ENCODE peak calls at places on chromosome 18, in seven cellular contexts. I, Z, A, F, E, Q and S are unnamed samples.

GRCh38 chr18:57436193-57436964 is 1.2 kb downstream of the ONECUT2 start:
- DNase-seq in Z (no peak), I (no peak), Q (no peak), F (no peak), E (no peak), A (no peak), S (peak)

GRCh38 chr18:23166863-23167531 is 31.7 kb downstream of the CABLES1 start:
- DNase-seq in Z (no peak), E (no peak), F (no peak), A (no peak), I (peak), Q (no peak), S (no peak)

GRCh38 chr18:78630981-78631510 is 348.6 kb upstream of the SALL3 start:
- DNase-seq in Q (no peak), Z (no peak), A (no peak), F (no peak), E (no peak), I (no peak), S (no peak)

GRCh38 chr18:31606265-31606664 is 14.6 kb downstream of the TTR start:
- DNase-seq in E (no peak), Z (no peak), F (no peak), A (no peak), Q (no peak), I (no peak), S (no peak)

GRCh38 chr18:41146301-41146700 is 808.7 kb upstream of the PIK3C3 start:
- DNase-seq in A (no peak), Z (no peak), E (no peak), F (no peak), Q (no peak), I (no peak), S (no peak)

GRCh38 chr18:62644773-62645172 is 70.6 kb upstream of the PHLPP1 start:
- DNase-seq in F (no peak), I (no peak), E (no peak), A (no peak), Z (no peak), Q (no peak), S (no peak)

GRCh38 chr18:37447959-37448916 is 117.4 kb downstream of the CELF4 start:
- DNase-seq in A (no peak), F (no peak), Q (no peak), Z (no peak), E (no peak), I (no peak), S (no peak)

GRCh38 chr18:44943201-44943881 is 262.7 kb downstream of the SETBP1 start:
- DNase-seq in Q (no peak), E (peak), I (no peak), F (no peak), Z (no peak), A (no peak), S (no peak)

GRCh38 chr18:78979058-78979680 is 449 bp upstream of the SALL3 start:
- DNase-seq in A (no peak), I (no peak), F (no peak), Z (no peak), Q (no peak), E (no peak), S (no peak)

GRCh38 chr18:46591821-46592391 is 65.1 kb downstream of the LOXHD1 start:
- DNase-seq in F (no peak), E (no peak), A (no peak), Q (no peak), I (no peak), Z (no peak), S (no peak)

GRCh38 chr18:23135679-23136325 is 517 bp downstream of the CABLES1 start:
- DNase-seq in E (no peak), A (peak), F (peak), Z (no peak), I (no peak), Q (no peak), S (peak)

DNA sequence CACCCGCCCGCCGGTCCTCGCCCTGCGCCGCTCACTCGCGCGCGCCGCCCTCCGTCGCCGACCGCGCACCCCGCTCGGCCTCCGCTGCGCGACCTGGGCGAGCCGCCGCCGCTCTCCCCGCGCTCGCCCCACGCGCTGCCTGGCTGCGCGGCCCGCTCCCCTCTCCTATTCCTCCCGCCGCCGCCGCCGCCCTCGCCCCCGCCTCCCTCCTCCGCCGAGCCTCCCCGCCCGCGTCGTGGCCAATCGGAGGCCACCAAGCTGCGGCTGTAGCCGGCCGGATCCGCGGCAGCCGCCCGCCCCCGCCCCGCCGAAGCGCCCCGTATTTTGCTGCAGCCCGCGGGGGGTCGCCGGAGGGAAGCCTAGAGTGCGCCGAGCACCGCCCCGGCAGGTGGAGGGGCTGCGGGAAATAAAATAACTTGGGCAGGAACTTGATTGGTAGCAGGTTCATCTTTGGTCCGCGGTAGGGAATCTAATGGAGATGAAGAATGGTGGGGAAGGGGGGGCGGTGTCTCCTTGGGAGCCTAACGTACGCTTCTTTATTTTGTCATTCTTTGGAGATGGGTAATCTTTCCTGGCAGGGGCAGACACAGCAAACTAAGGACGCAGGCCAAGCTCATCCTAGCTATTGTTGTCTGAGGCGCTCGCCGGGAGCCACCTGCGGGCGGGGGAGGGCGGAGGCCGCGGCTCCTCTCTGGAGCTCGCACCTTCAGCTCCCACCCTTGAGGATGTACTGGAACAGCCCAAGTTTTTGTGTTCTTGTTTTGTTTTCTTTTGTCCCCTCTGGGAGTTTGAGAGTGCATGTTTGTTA is 1.1 kb upstream of the CDH2 start:
- DNase-seq in F (no peak), Q (peak), E (no peak), I (no peak), Z (no peak), A (no peak), S (peak)
- TF ChIP-seq CTCF in F (no peak), Q (peak), E (no peak), I (no peak), Z (no peak), A (no peak), S (no peak)

DNA sequence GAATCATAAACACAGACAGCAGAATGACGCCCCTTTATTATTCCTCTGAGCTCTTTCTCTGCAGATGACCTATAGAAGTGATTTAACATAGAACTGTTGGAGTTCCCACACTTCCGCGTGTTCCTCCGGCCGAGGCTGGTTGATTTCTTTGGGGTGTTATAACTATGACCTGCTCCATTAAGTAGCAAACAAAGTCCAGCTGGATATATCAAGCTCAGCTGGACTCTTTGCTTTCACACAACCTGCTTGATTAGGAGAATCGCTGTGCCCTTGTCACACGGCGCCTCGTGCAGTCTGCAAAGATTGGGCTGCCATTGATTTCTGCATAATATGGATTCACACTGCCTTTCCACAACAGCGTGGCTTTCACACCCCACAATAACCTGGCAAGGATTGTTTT is 485.8 kb downstream of the TXNL1 start:
- DNase-seq in F (no peak), E (no peak), Z (no peak), Q (no peak), I (no peak), A (no peak), S (no peak)
- TF ChIP-seq CTCF in F (no peak), E (no peak), Z (no peak), Q (no peak), I (no peak), A (no peak), S (no peak)

GRCh38 chr18:3867768-3868445 is 417.9 kb downstream of the TGIF1 start:
- DNase-seq in Q (no peak), A (no peak), E (no peak), F (no peak), Z (no peak), I (no peak), S (no peak)

GRCh38 chr18:3871687-3872086 is 421.7 kb downstream of the TGIF1 start:
- DNase-seq in Q (no peak), Z (no peak), I (no peak), E (no peak), A (no peak), F (no peak), S (no peak)

GRCh38 chr18:3867252-3867651 is 417.3 kb downstream of the TGIF1 start:
- DNase-seq in E (no peak), Q (no peak), A (no peak), F (no peak), I (no peak), Z (no peak), S (no peak)

GRCh38 chr18:3870914-3871313 is 420.9 kb downstream of the TGIF1 start:
- DNase-seq in Z (no peak), Q (no peak), A (no peak), E (no peak), I (no peak), F (no peak), S (no peak)

GRCh38 chr18:3869848-3870247 is 419.9 kb downstream of the TGIF1 start:
- DNase-seq in Q (peak), Z (peak), F (no peak), E (no peak), I (peak), A (no peak), S (peak)
- TF ChIP-seq CTCF in Q (peak), Z (peak), F (no peak), E (peak), I (peak), A (peak), S (peak)

DNA sequence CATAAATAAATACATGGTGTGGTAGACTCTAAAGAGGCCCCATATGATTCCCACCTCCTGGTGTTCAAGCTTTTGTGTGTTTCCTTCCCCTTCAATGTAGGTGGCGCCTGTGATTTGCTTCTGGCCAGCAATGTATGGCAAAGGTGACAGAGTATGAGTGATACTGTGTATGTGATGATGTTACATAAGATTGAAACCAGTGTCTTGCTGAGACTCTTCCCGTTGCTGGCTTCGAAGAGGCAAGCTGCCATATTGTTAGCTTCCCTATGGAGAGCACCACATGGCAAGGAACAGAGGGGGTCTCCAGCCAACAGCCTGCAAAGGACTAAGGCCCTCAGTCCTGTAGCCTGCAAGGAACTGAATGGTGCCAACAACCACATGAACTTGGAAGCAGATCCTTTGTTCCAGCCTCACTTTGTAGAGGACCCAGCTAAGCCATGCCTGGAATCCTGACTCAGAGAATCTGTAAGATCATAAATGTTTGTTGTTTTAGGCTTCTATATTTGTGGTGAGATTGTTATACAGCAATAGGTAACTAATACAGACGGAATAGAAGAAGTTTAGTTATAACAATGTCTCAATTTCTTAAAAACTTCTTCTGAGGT is 1.7 kb upstream of the SMAD4 start:
- DNase-seq in F (no peak), Q (peak), I (no peak), Z (peak), E (no peak), A (peak), S (peak)
- TF ChIP-seq CTCF in F (no peak), Q (peak), I (no peak), Z (no peak), E (no peak), A (no peak), S (no peak)

GRCh38 chr18:73638709-73639108 is 508.9 kb downstream of the FBXO15 start:
- DNase-seq in Z (no peak), Q (peak), F (no peak), I (peak), A (no peak), E (no peak), S (no peak)

GRCh38 chr18:73639788-73640187 is 507.8 kb downstream of the FBXO15 start:
- DNase-seq in I (no peak), Q (no peak), E (no peak), F (no peak), Z (no peak), A (no peak), S (no peak)

GRCh38 chr18:73636355-73636754 is 511.3 kb downstream of the FBXO15 start:
- DNase-seq in F (no peak), A (no peak), Q (peak), E (no peak), Z (no peak), I (no peak), S (no peak)
- TF ChIP-seq CTCF in F (no peak), A (no peak), Q (no peak), E (no peak), Z (no peak), I (no peak), S (no peak)

GRCh38 chr18:12377556-12378553 is 828 bp upstream of the AFG3L2 start:
- DNase-seq in F (no peak), Z (no peak), I (no peak), A (no peak), Q (no peak), E (peak), S (no peak)
- TF ChIP-seq CTCF in F (no peak), Z (no peak), I (no peak), A (no peak), Q (peak), E (peak), S (no peak)